ENCODE peak calls at places on chromosomes 6 and 20, in eight cellular contexts. E is activated CD4-positive, alpha-beta T cell treated with anti-CD3 and anti-CD28 coated beads, Interleukin-2, amount 50 U/mL, for 1 hour; Q is NCI-H1436; Z is LoVo; R is endothelial cell; C is tibial nerve; K is WTC11; N is T-helper 2 cell. M is an unnamed sample.

GRCh38 chr6:43979525-43979924 is 147.7 kb downstream of the MRPL14 start:
- DNase-seq in E (no peak), Q (no peak), Z (no peak), R (no peak), C (no peak), K (no peak), N (no peak), M (no peak)

GRCh38 chr6:132062626-132063025 is 111.5 kb upstream of the CCN2 start:
- DNase-seq in E (no peak), Q (no peak), Z (no peak), R (no peak), C (no peak), K (no peak), N (no peak), M (no peak)

GRCh38 chr20:4147319-4147718 is 132.0 kb upstream of the RNF24 start:
- DNase-seq in E (no peak), Q (no peak), Z (no peak), R (no peak), C (no peak), K (no peak), N (no peak), M (no peak)

GRCh38 chr6:28489366-28490190 is 26.0 kb downstream of the GPX6 start:
- DNase-seq in E (peak; percentile 17), Q (no peak), Z (no peak), R (peak; percentile 67), C (peak; percentile 18), K (peak; percentile 78), N (peak; percentile 54), M (peak; percentile 34)

GRCh38 chr6:11767458-11767857 is 11.1 kb downstream of the ADTRP start:
- DNase-seq in E (no peak), Q (no peak), Z (no peak), R (no peak), C (no peak), K (no peak), N (no peak), M (no peak)

GRCh38 chr6:42200035-42200434 is 5.3 kb upstream of the GUCA1B start:
- DNase-seq in E (no peak), Q (no peak), Z (no peak), R (no peak), C (no peak), K (no peak), N (no peak), M (no peak)

GRCh38 chr6:110140650-110141049 is 38.8 kb downstream of the WASF1 start:
- DNase-seq in E (no peak), Q (no peak), Z (no peak), R (no peak), C (no peak), K (no peak), N (no peak), M (no peak)

GRCh38 chr20:46312075-46312944 is 4.0 kb upstream of the CDH22 start:
- DNase-seq in E (no peak), Q (no peak), Z (no peak), R (peak; percentile 63), C (no peak), K (peak; percentile 84), N (no peak), M (no peak)

GRCh38 chr6:3884007-3884745 is 35.0 kb downstream of the FAM50B start:
- DNase-seq in E (no peak), Q (no peak), Z (no peak), R (peak; percentile 37), C (no peak), K (no peak), N (no peak), M (no peak)

GRCh38 chr20:31841928-31842327 is 3.5 kb downstream of the FOXS1 start:
- DNase-seq in E (no peak), Q (no peak), Z (peak; percentile 24), R (no peak), C (no peak), K (no peak), N (no peak), M (no peak)

GRCh38 chr6:34095741-34096140 is 50.1 kb downstream of the GRM4 start:
- DNase-seq in E (no peak), Q (no peak), Z (no peak), R (no peak), C (no peak), K (no peak), N (no peak), M (no peak)

GRCh38 chr6:148516116-148517016 is 173.7 kb downstream of the SASH1 start:
- DNase-seq in E (no peak), Q (no peak), Z (no peak), R (no peak), C (no peak), K (no peak), N (no peak), M (no peak)

GRCh38 chr20:60632420-60633262 is 619.4 kb upstream of the CDH4 start:
- DNase-seq in E (no peak), Q (peak; percentile 51), Z (no peak), R (no peak), C (peak; percentile 39), K (no peak), N (no peak), M (no peak)

GRCh38 chr20:3783068-3783489 is 1.8 kb upstream of the SPEF1 start:
- DNase-seq in E (no peak), Q (no peak), Z (no peak), R (no peak), C (no peak), K (no peak), N (no peak), M (no peak)

GRCh38 chr6:111342913-111343312 is 140.1 kb downstream of the REV3L start:
- DNase-seq in E (no peak), Q (no peak), Z (no peak), R (no peak), C (no peak), K (no peak), N (no peak), M (no peak)

GRCh38 chr6:122285292-122285913 is 114.0 kb upstream of the HSF2 start:
- DNase-seq in E (no peak), Q (no peak), Z (no peak), R (no peak), C (peak; percentile 50), K (no peak), N (no peak), M (no peak)

GRCh38 chr6:13859871-13860555 is 45.7 kb upstream of the MCUR1 start:
- DNase-seq in E (no peak), Q (no peak), Z (no peak), R (peak; percentile 11), C (no peak), K (peak; percentile 63), N (no peak), M (no peak)

GRCh38 chr6:67759001-67759400 is 876.1 kb upstream of the ADGRB3 start:
- DNase-seq in E (no peak), Q (no peak), Z (no peak), R (no peak), C (no peak), K (no peak), N (no peak), M (no peak)

GRCh38 chr6:3805448-3806123 is 43.6 kb upstream of the FAM50B start:
- DNase-seq in E (no peak), Q (no peak), Z (no peak), R (no peak), C (no peak), K (no peak), N (no peak), M (no peak)

GRCh38 chr6:137808836-137809315 is 58.2 kb upstream of the TNFAIP3 start:
- DNase-seq in E (no peak), Q (no peak), Z (no peak), R (no peak), C (no peak), K (no peak), N (no peak), M (no peak)

GRCh38 chr20:1894951-1895673 is at the start of gene SIRPA:
- DNase-seq in E (no peak), Q (peak; percentile 53), Z (no peak), R (peak; percentile 39), C (peak; percentile 57), K (peak; percentile 42), N (no peak), M (no peak)

GRCh38 chr20:57190536-57191265 is 75.7 kb downstream of the BMP7 start:
- DNase-seq in E (no peak), Q (no peak), Z (no peak), R (no peak), C (no peak), K (no peak), N (no peak), M (no peak)

GRCh38 chr6:11094411-11094851 is 797 bp downstream of the SMIM13 start:
- DNase-seq in E (peak; percentile 30), Q (no peak), Z (peak; percentile 28), R (peak; percentile 49), C (peak; percentile 29), K (peak; percentile 55), N (peak; percentile 67), M (peak; percentile 32)

GRCh38 chr20:34269996-34270627 is 28.9 kb downstream of the ASIP start:
- DNase-seq in E (no peak), Q (no peak), Z (no peak), R (peak; percentile 15), C (peak; percentile 55), K (no peak), N (no peak), M (no peak)